ENCODE peak calls at places on chromosomes 4 and X, in eight cellular contexts. T is stimulated activated CD8-positive, alpha-beta memory T cell treated with anti-CD3 and anti-CD28 coated beads, Interleukin-4, amount 100 ng/mL, for 4 hours; J is tibial nerve; V is brain microvascular endothelial cell; U is activated CD4-positive, alpha-beta T cell treated with anti-CD3 and anti-CD28 coated beads, Interleukin-2, amount 50 U/mL, for 4 hours; C is posterior vena cava; R is breast epithelium; L is colonic mucosa. H is an unnamed sample.

GRCh38 chr4:37762294-37763163 is 64.0 kb upstream of the PGM2 start:
- DNase-seq in T (no peak), J (no peak), V (peak), U (no peak), C (no peak), R (no peak), L (no peak), H (no peak)

GRCh38 chr4:139593091-139593564 is 37.1 kb upstream of the SETD7 start:
- DNase-seq in T (no peak), J (no peak), V (peak), U (no peak), C (no peak), R (no peak), L (no peak), H (no peak)

GRCh38 chr4:185549095-185549494 is 13.8 kb upstream of the PDLIM3 start:
- DNase-seq in T (no peak), J (no peak), V (no peak), U (no peak), C (no peak), R (no peak), L (no peak), H (no peak)

GRCh38 chr4:3862640-3863420 is 96.6 kb downstream of the ADRA2C start:
- DNase-seq in T (no peak), J (no peak), V (no peak), U (no peak), C (no peak), R (no peak), L (no peak), H (no peak)

GRCh38 chrX:146278381-146278780 is 460.8 kb downstream of the SLITRK2 start:
- DNase-seq in T (no peak), J (no peak), V (no peak), U (no peak), C (no peak), R (no peak), L (no peak), H (no peak)

GRCh38 chr4:153154010-153154975 is 50.0 kb upstream of the TRIM2 start:
- DNase-seq in T (no peak), J (no peak), V (peak), U (no peak), C (no peak), R (no peak), L (peak), H (peak)

GRCh38 chr4:154490261-154490588 is 1.4 kb downstream of the DCHS2 start:
- DNase-seq in T (no peak), J (no peak), V (no peak), U (no peak), C (no peak), R (no peak), L (no peak), H (no peak)

GRCh38 chrX:63394872-63395271 is 43.7 kb upstream of the SPIN4 start:
- DNase-seq in T (no peak), J (no peak), V (no peak), U (no peak), C (no peak), R (no peak), L (no peak), H (no peak)

GRCh38 chr4:139606600-139607301 is 50.7 kb upstream of the SETD7 start:
- DNase-seq in T (no peak), J (peak), V (peak), U (no peak), C (no peak), R (no peak), L (no peak), H (no peak)

GRCh38 chr4:69497081-69497480 is 1.4 kb upstream of the UGT2B4 start:
- DNase-seq in T (no peak), J (no peak), V (peak), U (no peak), C (no peak), R (no peak), L (no peak), H (no peak)

GRCh38 chrX:109184506-109185139 is 297.3 kb downstream of the GUCY2F start:
- DNase-seq in T (no peak), J (no peak), V (no peak), U (no peak), C (no peak), R (no peak), L (no peak), H (no peak)

GRCh38 chrX:139237141-139237540 is 293.4 kb upstream of the F9 start:
- DNase-seq in T (no peak), J (no peak), V (no peak), U (no peak), C (no peak), R (no peak), L (no peak), H (no peak)

GRCh38 chrX:115948018-115948923 is 222.3 kb upstream of the AGTR2 start:
- DNase-seq in T (no peak), J (no peak), V (no peak), U (no peak), C (no peak), R (no peak), L (peak), H (no peak)

GRCh38 chr4:143514432-143514831 is 930 bp downstream of the SMARCA5 start:
- DNase-seq in T (no peak), J (peak), V (peak), U (peak), C (peak), R (peak), L (peak), H (peak)

GRCh38 chr4:86816463-86817107 is 32.6 kb downstream of the SLC10A6 start:
- DNase-seq in T (no peak), J (peak), V (no peak), U (no peak), C (no peak), R (no peak), L (no peak), H (no peak)

GRCh38 chr4:11079171-11079570 is 349.5 kb downstream of the HS3ST1 start:
- DNase-seq in T (no peak), J (no peak), V (no peak), U (no peak), C (no peak), R (no peak), L (no peak), H (no peak)

GRCh38 chr4:102174800-102175199 is 170.5 kb downstream of the SLC39A8 start:
- DNase-seq in T (no peak), J (no peak), V (peak), U (no peak), C (no peak), R (no peak), L (no peak), H (no peak)

GRCh38 chr4:185716008-185716976 is 95.7 kb downstream of the SORBS2 start:
- DNase-seq in T (no peak), J (no peak), V (no peak), U (no peak), C (no peak), R (no peak), L (no peak), H (peak)

GRCh38 chr4:4668355-4669210 is 126.7 kb upstream of the STX18 start:
- DNase-seq in T (no peak), J (no peak), V (no peak), U (no peak), C (no peak), R (no peak), L (no peak), H (no peak)

GRCh38 chr4:24763631-24764302 is 31.6 kb upstream of the SOD3 start:
- DNase-seq in T (no peak), J (no peak), V (peak), U (no peak), C (no peak), R (peak), L (no peak), H (peak)

GRCh38 chr4:53267026-53267425 is 98.8 kb downstream of the SCFD2 start:
- DNase-seq in T (no peak), J (no peak), V (no peak), U (no peak), C (no peak), R (no peak), L (no peak), H (no peak)

GRCh38 chr4:153950100-153950979 is 161.5 kb upstream of the SFRP2 start:
- DNase-seq in T (no peak), J (no peak), V (no peak), U (no peak), C (no peak), R (no peak), L (peak), H (no peak)

GRCh38 chr4:6473264-6474052 is 1.0 kb upstream of the PPP2R2C start:
- DNase-seq in T (no peak), J (no peak), V (no peak), U (no peak), C (peak), R (peak), L (peak), H (no peak)

GRCh38 chr4:147407261-147408045 is 73.4 kb upstream of the EDNRA start:
- DNase-seq in T (no peak), J (no peak), V (no peak), U (no peak), C (no peak), R (no peak), L (no peak), H (no peak)

GRCh38 chr4:794911-795725 is 30.8 kb downstream of the CPLX1 start:
- DNase-seq in T (no peak), J (no peak), V (no peak), U (no peak), C (no peak), R (no peak), L (no peak), H (peak)

GRCh38 chr4:127622923-127623754 is 9.6 kb upstream of the INTU start:
- DNase-seq in T (no peak), J (no peak), V (peak), U (no peak), C (peak), R (no peak), L (peak), H (no peak)

GRCh38 chr4:3440011-3440410 is 1.8 kb upstream of the HGFAC start:
- DNase-seq in T (no peak), J (no peak), V (no peak), U (no peak), C (no peak), R (no peak), L (no peak), H (no peak)

GRCh38 chr4:112296949-112297483 is at the start of gene ALPK1:
- DNase-seq in T (no peak), J (peak), V (peak), U (no peak), C (no peak), R (no peak), L (peak), H (no peak)

GRCh38 chr4:126954537-126955291 is 678.0 kb upstream of the INTU start:
- DNase-seq in T (no peak), J (no peak), V (no peak), U (no peak), C (no peak), R (no peak), L (no peak), H (no peak)

GRCh38 chrX:93791304-93791703 is 117.3 kb downstream of the FAM133A start:
- DNase-seq in T (no peak), J (no peak), V (no peak), U (no peak), C (no peak), R (no peak), L (no peak), H (no peak)

GRCh38 chr4:138555584-138555983 is 313.4 kb upstream of the SLC7A11 start:
- DNase-seq in T (no peak), J (no peak), V (no peak), U (no peak), C (no peak), R (no peak), L (no peak), H (no peak)

GRCh38 chr4:169270156-169270809 is 473 bp downstream of the SH3RF1 start:
- DNase-seq in T (no peak), J (peak), V (no peak), U (no peak), C (peak), R (no peak), L (peak), H (no peak)

GRCh38 chrX:2627272-2627867 is 63.7 kb upstream of the CD99 start:
- DNase-seq in T (no peak), J (peak), V (peak), U (peak), C (no peak), R (no peak), L (peak), H (no peak)

GRCh38 chrX:49186125-49187027 is at the start of gene PRICKLE3:
- DNase-seq in T (peak), J (peak), V (peak), U (peak), C (peak), R (peak), L (peak), H (peak)

GRCh38 chr4:52507774-52508173 is 151.3 kb downstream of the USP46 start:
- DNase-seq in T (no peak), J (no peak), V (no peak), U (no peak), C (no peak), R (no peak), L (no peak), H (no peak)